ENCODE peak calls at places on chromosomes 11 and 22, in five cellular contexts. X is K562, W is SK-N-SH, V is H1, B is HepG2. Y is an unnamed sample. For H3K79me2, the result is how much of the 10 kb centered on the place peaks cover.

GRCh38 chr11:103228807-103229206 is 119.6 kb downstream of the DYNC2H1 start:
- DNase-seq in B (no peak), V (no peak), W (no peak), X (no peak), Y (no peak)

GRCh38 chr11:71294846-71295600 is 42.6 kb upstream of the SHANK2 start:
- DNase-seq in V (no peak), W (no peak), X (no peak), B (no peak), Y (no peak)

GRCh38 chr11:64074239-64074638 is 38.5 kb downstream of the FLRT1 start:
- DNase-seq in B (no peak), V (no peak), X (peak), W (no peak), Y (no peak)

GRCh38 chr11:47408598-47409439 is 429 bp downstream of the SLC39A13 start:
- DNase-seq in B (no peak), V (no peak), W (peak), X (no peak), Y (no peak)

GRCh38 chr11:74397531-74398243 is 546 bp downstream of the PGM2L1 start:
- DNase-seq in X (peak), W (peak), B (peak), V (no peak), Y (no peak)

GRCh38 chr11:15742626-15743243 is 613.6 kb downstream of the SOX6 start:
- DNase-seq in V (no peak), X (no peak), W (peak), B (no peak), Y (no peak)

GRCh38 chr11:126857860-126858808 is 142.4 kb downstream of the KIRREL3 start:
- DNase-seq in W (peak), X (no peak), V (no peak), B (no peak), Y (no peak)

GRCh38 chr11:70503878-70504240 is 105.5 kb downstream of the CTTN start:
- DNase-seq in X (peak), W (peak), B (no peak), V (no peak), Y (no peak)

GRCh38 chr11:46003647-46004046 is 81.2 kb downstream of the LARGE2 start:
- DNase-seq in V (no peak), B (no peak), W (no peak), X (no peak), Y (no peak)

GRCh38 chr11:122649133-122649532 is 6.4 kb upstream of the UBASH3B start:
- DNase-seq in X (no peak), W (no peak), B (no peak), V (no peak), Y (no peak)

GRCh38 chr22:20979243-20979809 is 2.8 kb upstream of the LZTR1 start:
- DNase-seq in B (no peak), X (peak), W (peak), V (peak), Y (no peak)

GRCh38 chr11:117816151-117816741 is 8.3 kb downstream of the FXYD2 start:
- DNase-seq in B (peak), W (peak), X (no peak), V (peak), Y (no peak)

GRCh38 chr22:24105018-24105360 is 76.3 kb upstream of the SUSD2 start:
- DNase-seq in V (no peak), W (no peak), X (no peak), B (no peak), Y (no peak)

GRCh38 chr11:94128171-94128745 is 383 bp upstream of the PANX1 start:
- DNase-seq in W (peak), B (no peak), X (no peak), V (no peak), Y (no peak)

GRCh38 chr11:75371930-75372876 is 20.7 kb upstream of the ARRB1 start:
- DNase-seq in V (no peak), B (peak), X (no peak), W (no peak), Y (no peak)

GRCh38 chr11:115606223-115607220 is 102.3 kb upstream of the CADM1 start:
- DNase-seq in B (no peak), V (no peak), X (no peak), W (peak), Y (no peak)

GRCh38 chr11:115610908-115611307 is 106.7 kb upstream of the CADM1 start:
- DNase-seq in X (no peak), B (no peak), V (no peak), W (no peak), Y (no peak)

GRCh38 chr11:115608976-115609375 is 104.8 kb upstream of the CADM1 start:
- DNase-seq in W (no peak), V (no peak), X (no peak), B (no peak), Y (no peak)

GRCh38 chr11:115605397-115606222 is 101.4 kb upstream of the CADM1 start:
- DNase-seq in W (no peak), B (no peak), X (no peak), V (no peak), Y (no peak)

GRCh38 chr11:115607621-115608191 is 103.5 kb upstream of the CADM1 start:
- DNase-seq in V (no peak), W (peak), B (no peak), X (no peak), Y (no peak)
- TF ChIP-seq GABPA in V (no peak), W (no peak), B (no peak), X (no peak), Y (no peak)

DNA sequence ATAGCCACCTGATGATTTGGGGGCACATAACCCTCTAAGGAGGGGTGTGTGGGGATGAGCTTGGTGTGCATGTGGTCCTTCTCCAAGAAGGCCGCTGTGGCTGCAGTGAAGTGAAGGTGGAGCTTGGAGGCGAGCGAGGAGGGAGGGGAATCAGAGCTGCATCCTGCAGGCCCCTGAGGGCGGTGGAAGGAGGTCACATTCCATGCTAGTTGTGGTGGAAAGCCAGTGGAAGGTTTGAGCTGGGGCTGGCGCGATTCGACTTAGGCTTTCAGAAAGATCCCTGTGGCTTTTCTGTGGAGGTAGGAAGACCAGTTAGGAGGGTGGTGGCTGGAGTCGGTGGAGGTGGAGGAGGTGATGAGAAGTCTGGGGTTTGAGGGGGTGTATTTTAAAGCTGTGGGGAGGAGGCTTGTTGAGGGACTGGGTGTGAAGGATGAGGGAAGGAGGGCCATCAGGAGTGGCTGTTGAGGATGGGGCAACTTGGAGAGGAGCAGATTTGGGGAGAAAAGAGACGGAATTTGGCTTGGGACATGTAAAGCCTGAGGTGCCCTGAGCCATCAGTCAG is 62.0 kb downstream of the TBC1D22A start:
- DNase-seq in W (peak), B (no peak), X (no peak), V (no peak), Y (no peak)
- H3K79me2 ChIP-seq in W (half or more), B (under half), X (under half), V (under half), Y (under half)

GRCh38 chr22:30636226-30637077 is 871 bp downstream of the SLC35E4 start:
- DNase-seq in V (no peak), W (peak), B (no peak), X (peak), Y (no peak)
- TF ChIP-seq GABPA in V (no peak), W (no peak), B (no peak), X (no peak), Y (no peak)

DNA sequence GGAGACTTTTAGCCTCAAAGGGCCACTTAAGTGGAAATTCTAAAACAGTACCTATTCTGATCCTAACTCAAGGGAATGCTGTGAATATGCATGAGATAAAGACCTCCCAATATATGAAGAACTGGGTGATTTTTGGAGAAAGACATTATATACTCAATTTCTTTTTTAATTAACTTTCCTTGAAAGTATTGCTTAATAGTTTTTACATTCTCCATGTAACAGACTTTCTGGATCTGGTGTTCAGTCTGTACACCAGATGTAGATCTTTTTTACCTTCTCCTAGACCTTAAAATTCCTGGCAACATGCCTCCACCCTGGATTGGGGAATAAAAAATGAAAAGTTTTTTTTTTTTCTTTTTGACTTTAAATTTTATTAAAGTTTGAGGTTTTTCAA is 777 bp downstream of the NNMT start:
- DNase-seq in W (no peak), X (no peak), B (no peak), V (no peak), Y (no peak)
- H3K79me2 ChIP-seq in W (under half), X (under half), B (under half), V (under half), Y (under half)

GRCh38 chr11:130814440-130815073 is 101.7 kb downstream of the SNX19 start:
- DNase-seq in V (no peak), W (peak), X (no peak), B (no peak), Y (no peak)
- TF ChIP-seq GABPA in V (no peak), W (no peak), X (no peak), B (no peak), Y (no peak)

GRCh38 chr22:17907731-17908051 is 116.7 kb downstream of the MICAL3 start:
- DNase-seq in X (no peak), V (no peak), W (no peak), B (no peak), Y (no peak)
- H3K79me2 ChIP-seq in X (under half), V (under half), W (half or more), B (under half), Y (under half)

GRCh38 chr22:41562461-41562860 is 1.7 kb downstream of the CSDC2 start:
- DNase-seq in X (no peak), W (no peak), B (no peak), V (no peak), Y (no peak)

GRCh38 chr22:41564563-41564962 is 3.8 kb downstream of the CSDC2 start:
- DNase-seq in V (no peak), X (no peak), B (no peak), W (no peak), Y (no peak)

GRCh38 chr22:41567452-41567768 is 6.6 kb downstream of the CSDC2 start:
- DNase-seq in B (no peak), X (no peak), V (no peak), W (no peak), Y (no peak)

GRCh38 chr22:41563051-41563711 is 2.4 kb downstream of the CSDC2 start:
- DNase-seq in V (no peak), W (no peak), X (peak), B (peak), Y (no peak)

GRCh38 chr22:41565403-41566054 is 4.7 kb downstream of the CSDC2 start:
- DNase-seq in B (peak), V (no peak), W (no peak), X (peak), Y (no peak)
- TF ChIP-seq GABPA in B (no peak), V (no peak), W (no peak), X (no peak), Y (no peak)

Y was measured in GM12878.